ENCODE peak calls at places on chromosomes 16 and 17, in four cellular contexts. M is lower leg skin, Y is Panc1, S is fibroblast of the aortic adventitia. B is an unnamed sample.

GRCh38 chr17:1030684-1031557 is 34.0 kb downstream of the TIMM22 start:
- DNase-seq in M (no peak), Y (no peak), S (peak; percentile 8), B (no peak)

GRCh38 chr16:48373258-48374050 is 11.8 kb downstream of the SIAH1 start:
- DNase-seq in S (peak; percentile 30), Y (no peak), M (no peak), B (no peak)

GRCh38 chr16:83878838-83879237 is 20.1 kb upstream of the MLYCD start:
- DNase-seq in S (peak; percentile 77), Y (peak; percentile 18), M (no peak), B (peak; percentile 65)

GRCh38 chr16:57628008-57628781 is at the start of gene ADGRG1:
- DNase-seq in S (peak; percentile 94), Y (peak; percentile 41), M (peak; percentile 76), B (peak; percentile 97)

GRCh38 chr17:511001-511690 is 158.5 kb upstream of the RPH3AL start:
- DNase-seq in M (peak; percentile 41), S (peak; percentile 81), Y (no peak), B (peak; percentile 80)

GRCh38 chr17:61416540-61417363 is 17.1 kb downstream of the TBX2 start:
- DNase-seq in M (peak; percentile 69), Y (peak; percentile 43), S (peak; percentile 84), B (peak; percentile 98)

GRCh38 chr16:69861276-69862030 is 89.7 kb upstream of the CLEC18A start:
- DNase-seq in S (peak; percentile 90), M (peak; percentile 36), Y (no peak), B (peak; percentile 10)

GRCh38 chr17:59423137-59423703 is 91.8 kb downstream of the YPEL2 start:
- DNase-seq in S (peak; percentile 96), Y (no peak), M (no peak), B (peak; percentile 70)

GRCh38 chr17:2692781-2693135 is 18.8 kb downstream of the CLUH start:
- DNase-seq in M (no peak), Y (no peak), S (no peak), B (no peak)

GRCh38 chr17:78679495-78680395 is 102.3 kb downstream of the CYTH1 start:
- DNase-seq in M (no peak), S (no peak), Y (no peak), B (no peak)

GRCh38 chr16:80837421-80838263 is 33.2 kb upstream of the CDYL2 start:
- DNase-seq in Y (no peak), S (no peak), M (no peak), B (no peak)

GRCh38 chr16:46857261-46857962 is 26.4 kb upstream of the C16orf87 start:
- DNase-seq in S (peak; percentile 61), M (no peak), Y (no peak), B (peak; percentile 73)

GRCh38 chr16:8892101-8892575 is 10.0 kb downstream of the LITAFD start:
- DNase-seq in M (no peak), Y (no peak), S (no peak), B (no peak)

GRCh38 chr17:77526728-77527355 is 386.1 kb downstream of the SEC14L1 start:
- DNase-seq in M (no peak), S (no peak), Y (no peak), B (no peak)

GRCh38 chr16:1261131-1261917 is 5.5 kb downstream of the TPSD1 start:
- DNase-seq in Y (no peak), M (no peak), S (no peak), B (no peak)

GRCh38 chr17:80260791-80261158 is at the start of gene RNF213:
- DNase-seq in M (no peak), S (no peak), Y (no peak), B (peak; percentile 64)

GRCh38 chr16:9929313-9929712 is 252.9 kb downstream of the GRIN2A start:
- DNase-seq in S (no peak), Y (no peak), M (no peak), B (no peak)

GRCh38 chr17:15341385-15341849 is at the start of gene TEKT3:
- DNase-seq in Y (no peak), M (peak; percentile 78), S (peak; percentile 46), B (peak; percentile 87)

GRCh38 chr16:89023621-89024511 is 46.9 kb upstream of the CBFA2T3 start:
- DNase-seq in Y (no peak), S (no peak), M (no peak), B (no peak)

GRCh38 chr16:49706620-49707355 is 149.1 kb downstream of the ZNF423 start:
- DNase-seq in Y (no peak), S (no peak), M (no peak), B (no peak)

GRCh38 chr16:49701867-49702494 is 153.9 kb downstream of the ZNF423 start:
- DNase-seq in S (peak; percentile 64), Y (no peak), M (peak; percentile 65), B (peak; percentile 32)

GRCh38 chr16:49700928-49701685 is 154.8 kb downstream of the ZNF423 start:
- DNase-seq in M (no peak), Y (no peak), S (no peak), B (no peak)

GRCh38 chr16:49703494-49703893 is 152.4 kb downstream of the ZNF423 start:
- DNase-seq in M (no peak), S (no peak), Y (no peak), B (no peak)

DNA sequence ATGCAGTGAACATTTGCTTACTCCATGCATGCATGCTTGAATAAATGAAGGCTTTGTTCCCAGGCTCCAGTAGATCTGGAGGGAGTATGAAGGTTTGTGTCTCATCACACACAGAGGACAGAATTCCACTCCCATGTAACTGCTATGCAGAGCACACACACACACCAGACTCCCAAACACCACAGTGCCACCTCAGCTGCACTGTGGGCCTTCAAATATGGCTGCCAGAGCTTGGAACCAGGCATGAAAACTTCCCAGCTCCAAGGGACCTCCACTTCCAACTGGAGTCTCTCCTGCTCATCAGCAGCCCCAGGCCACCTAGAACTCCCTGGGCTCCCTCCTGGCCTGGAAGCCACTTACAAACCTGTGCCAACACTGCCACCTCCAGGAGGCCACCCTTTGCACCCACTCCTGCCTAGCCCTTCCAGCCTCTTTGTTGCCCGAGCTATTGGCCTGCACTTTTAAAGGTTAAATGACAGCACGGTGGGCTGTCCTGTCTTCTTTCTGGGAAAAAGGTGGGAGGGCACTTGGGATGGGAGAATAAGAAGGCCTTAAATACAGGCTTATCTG is 151.2 kb downstream of the ZNF423 start:
- DNase-seq in Y (no peak), S (no peak), M (no peak), B (no peak)
- TF ChIP-seq CTCF in Y (no peak), S (no peak), M (no peak), B (no peak)

DNA sequence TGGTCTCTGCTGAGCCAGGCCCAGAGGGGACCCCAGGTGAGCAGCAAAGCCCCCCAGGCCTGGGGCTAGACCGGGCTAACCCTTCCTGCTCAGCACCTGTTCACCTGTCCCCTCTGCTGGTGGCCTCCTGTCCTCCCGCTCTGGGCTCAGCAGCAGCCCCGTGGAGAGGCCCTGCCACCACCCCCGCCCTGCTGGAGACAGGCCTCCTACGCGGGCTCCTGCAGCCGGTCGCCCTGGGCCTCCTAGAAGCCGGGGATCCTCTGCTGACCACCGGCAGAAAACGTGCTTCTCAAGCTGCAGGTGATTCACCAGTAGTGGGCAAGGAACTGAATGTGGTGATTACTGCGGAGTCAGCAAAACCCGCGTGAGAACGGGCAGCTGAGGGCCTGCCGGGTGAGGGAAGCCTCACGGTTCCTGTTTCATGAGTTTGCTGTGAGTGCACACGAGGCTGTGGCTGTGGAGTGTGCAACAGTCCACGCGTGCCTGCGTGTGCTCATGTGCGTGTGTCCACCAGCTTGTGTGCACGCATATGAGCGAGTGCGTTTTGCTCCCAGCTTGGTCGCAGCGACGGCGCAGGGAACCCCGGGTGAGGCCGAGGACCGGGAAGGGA is 792 bp downstream of the SECTM1 start:
- DNase-seq in S (peak; percentile 48), M (no peak), Y (no peak), B (peak; percentile 71)
- H3K4me3 ChIP-seq in S (peak overlapping the region; percentile 69), M (peak overlapping the region; percentile 41), Y (peak overlapping the region; percentile 43), B (peak overlapping the region; percentile 80)

DNA sequence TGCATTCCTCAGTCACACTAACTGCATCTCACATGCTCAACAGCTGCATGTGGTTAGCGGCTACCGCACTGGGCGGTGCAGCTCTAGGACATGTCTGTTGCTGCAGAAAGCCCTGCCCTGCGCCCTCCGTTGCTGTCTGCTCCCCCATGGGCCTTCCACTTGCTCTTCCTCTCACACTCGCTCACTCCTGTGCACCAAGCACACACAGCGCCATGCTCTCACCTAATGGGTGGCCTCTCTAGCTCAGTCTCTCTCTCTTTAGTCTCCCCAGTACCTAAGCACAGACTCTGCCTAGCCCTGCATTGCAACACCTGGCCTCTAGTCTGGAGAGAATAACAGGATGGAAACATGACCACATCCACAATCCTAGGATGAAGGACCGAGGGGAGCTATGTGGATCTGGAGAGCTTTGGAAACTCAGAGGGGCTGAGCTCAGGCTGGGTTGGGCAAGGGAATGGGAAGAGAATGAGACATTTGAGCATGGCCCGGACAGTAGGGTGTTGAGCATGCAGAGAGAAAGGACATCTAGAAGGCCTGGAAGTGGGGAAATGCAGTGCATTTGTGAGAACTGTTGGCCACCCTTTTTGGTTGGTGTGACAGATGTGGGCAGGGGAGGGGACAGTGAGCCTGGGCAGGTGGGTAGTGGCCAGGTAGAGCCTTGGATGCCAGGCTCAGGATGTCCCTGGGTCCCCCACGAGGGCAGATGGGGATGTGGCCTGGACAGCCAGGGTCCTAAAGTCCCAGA is 16.0 kb downstream of the SGCA start:
- DNase-seq in M (no peak), Y (no peak), S (peak; percentile 68), B (peak; percentile 65)
- TF ChIP-seq CTCF in M (no peak), Y (no peak), S (no peak), B (no peak)

GRCh38 chr16:50692999-50693781 is at the start of gene NOD2:
- DNase-seq in M (no peak), Y (no peak), S (no peak), B (no peak)
- H3K4me3 ChIP-seq in M (peak within 1 kb of the TSS; percentile 37), Y (peak within 1 kb of the TSS; percentile 21), S (peak within 1 kb of the TSS; percentile 43), B (peak within 1 kb of the TSS; percentile 25)

DNA sequence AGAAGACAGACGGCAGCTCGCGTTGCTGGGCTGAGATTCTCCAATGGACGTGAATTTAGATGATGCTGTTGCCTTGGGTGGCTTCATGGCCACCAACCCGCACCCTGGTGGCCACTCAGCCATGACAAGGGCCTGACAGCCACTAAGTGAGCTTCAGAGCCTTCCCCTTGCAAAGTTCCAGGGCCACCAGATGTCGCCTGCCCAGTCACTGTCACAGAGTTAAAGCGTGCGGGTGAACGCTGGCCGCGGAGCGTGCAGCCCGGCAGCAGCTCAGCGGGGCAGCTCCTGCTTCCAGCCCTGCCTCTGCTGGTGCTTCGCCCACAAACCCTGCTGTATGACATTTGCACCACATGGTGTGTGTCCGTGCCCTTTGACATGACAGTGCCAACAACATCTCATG is 13.3 kb upstream of the KREMEN2 start:
- DNase-seq in Y (no peak), S (no peak), M (no peak), B (no peak)
- TF ChIP-seq CTCF in Y (no peak), S (no peak), M (no peak), B (no peak)

DNA sequence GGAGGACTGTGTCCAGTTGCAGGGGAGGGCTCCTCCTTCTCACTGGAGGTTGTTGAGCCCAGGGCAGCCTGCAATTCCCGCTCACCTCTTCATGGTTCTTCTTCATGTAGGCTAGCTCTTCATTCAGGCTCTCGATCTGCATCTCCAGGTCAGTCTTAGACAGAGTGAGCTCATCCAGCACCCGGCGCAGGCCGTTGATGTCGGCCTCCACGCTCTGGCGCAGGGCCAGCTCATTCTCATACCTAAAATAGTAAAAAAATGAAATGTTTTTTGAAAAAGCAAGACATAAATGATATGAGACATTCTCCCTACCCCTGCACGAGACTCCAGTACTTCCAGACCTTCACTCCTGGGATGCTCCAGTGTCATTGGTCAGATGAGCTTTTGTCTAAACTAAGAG is 2.2 kb downstream of the KRT13 start:
- DNase-seq in Y (no peak), S (no peak), M (no peak), B (no peak)
- H3K4me3 ChIP-seq in Y (no peak overlapping the region), S (no peak overlapping the region), M (no peak overlapping the region), B (no peak overlapping the region)

GRCh38 chr17:28684963-28685362 is 23.0 kb downstream of the SUPT6H start:
- DNase-seq in S (peak; percentile 28), M (no peak), Y (no peak), B (peak; percentile 21)
- TF ChIP-seq CTCF in S (no peak), M (no peak), Y (no peak), B (no peak)

GRCh38 chr17:67517335-67517734 is 140.3 kb downstream of the PITPNC1 start:
- DNase-seq in M (no peak), Y (no peak), S (no peak), B (no peak)
- H3K4me3 ChIP-seq in M (no peak overlapping the region), Y (no peak overlapping the region), S (no peak overlapping the region), B (no peak overlapping the region)